ENCODE peak calls at places on chromosomes 2 and 18, in six cellular contexts. One of them, this sample, is unnamed. For H3K36me3, the result is how much of the 10 kb centered on the place peaks cover.

GRCh38 chr2:203535784-203536590 is 886 bp upstream of the RAPH1 start:
- DNase-seq in RWPE2: no peak
- DNase-seq in tibial artery: no peak
- DNase-seq in HCT116: no peak
- DNase-seq in DND-41: no peak
- DNase-seq in GM23338: peak
- DNase-seq in this sample: no peak

GRCh38 chr2:145138626-145139025 is 618.7 kb upstream of the ZEB2 start:
- DNase-seq in RWPE2: no peak
- DNase-seq in tibial artery: no peak
- DNase-seq in HCT116: no peak
- DNase-seq in DND-41: no peak
- DNase-seq in GM23338: no peak
- DNase-seq in this sample: no peak

GRCh38 chr2:33216508-33217182 is 259.8 kb upstream of the RASGRP3 start:
- DNase-seq in RWPE2: no peak
- DNase-seq in tibial artery: peak
- DNase-seq in HCT116: no peak
- DNase-seq in DND-41: no peak
- DNase-seq in GM23338: no peak
- DNase-seq in this sample: no peak

GRCh38 chr2:204505488-204505887 is 39.8 kb upstream of the PARD3B start:
- DNase-seq in RWPE2: no peak
- DNase-seq in tibial artery: no peak
- DNase-seq in HCT116: no peak
- DNase-seq in DND-41: no peak
- DNase-seq in GM23338: no peak
- DNase-seq in this sample: no peak

GRCh38 chr2:163733301-163733938 is 2.4 kb downstream of the FIGN start:
- DNase-seq in RWPE2: no peak
- DNase-seq in tibial artery: peak
- DNase-seq in HCT116: no peak
- DNase-seq in DND-41: no peak
- DNase-seq in GM23338: no peak
- DNase-seq in this sample: no peak

GRCh38 chr2:198518935-198519334 is 714.5 kb downstream of the PLCL1 start:
- DNase-seq in RWPE2: no peak
- DNase-seq in tibial artery: no peak
- DNase-seq in HCT116: no peak
- DNase-seq in DND-41: no peak
- DNase-seq in GM23338: no peak
- DNase-seq in this sample: no peak

GRCh38 chr2:147182260-147182659 is 662.6 kb upstream of the ACVR2A start:
- DNase-seq in RWPE2: no peak
- DNase-seq in tibial artery: no peak
- DNase-seq in HCT116: no peak
- DNase-seq in DND-41: peak
- DNase-seq in GM23338: no peak
- DNase-seq in this sample: no peak

GRCh38 chr2:174012347-174013309 is 47.5 kb upstream of the SP3 start:
- DNase-seq in RWPE2: no peak
- DNase-seq in tibial artery: peak
- DNase-seq in HCT116: no peak
- DNase-seq in DND-41: no peak
- DNase-seq in GM23338: peak
- DNase-seq in this sample: no peak

GRCh38 chr2:56313541-56313940 is 129.8 kb downstream of the CCDC85A start:
- DNase-seq in RWPE2: no peak
- DNase-seq in tibial artery: no peak
- DNase-seq in HCT116: no peak
- DNase-seq in DND-41: no peak
- DNase-seq in GM23338: no peak
- DNase-seq in this sample: no peak

GRCh38 chr18:64720781-64721464 is 572.0 kb upstream of the LINC00305 start:
- DNase-seq in RWPE2: no peak
- DNase-seq in tibial artery: no peak
- DNase-seq in HCT116: no peak
- DNase-seq in DND-41: no peak
- DNase-seq in GM23338: no peak
- DNase-seq in this sample: no peak

GRCh38 chr2:67974564-67975430 is 88.0 kb downstream of the C1D start:
- DNase-seq in RWPE2: no peak
- DNase-seq in tibial artery: peak
- DNase-seq in HCT116: no peak
- DNase-seq in DND-41: no peak
- DNase-seq in GM23338: no peak
- DNase-seq in this sample: no peak

GRCh38 chr2:102703748-102704147 is 58.1 kb upstream of the TMEM182 start:
- DNase-seq in RWPE2: no peak
- DNase-seq in tibial artery: no peak
- DNase-seq in HCT116: peak
- DNase-seq in DND-41: no peak
- DNase-seq in GM23338: peak
- DNase-seq in this sample: peak

GRCh38 chr2:100752628-100753333 is 67.2 kb upstream of the NPAS2 start:
- DNase-seq in RWPE2: no peak
- DNase-seq in tibial artery: no peak
- DNase-seq in HCT116: no peak
- DNase-seq in DND-41: no peak
- DNase-seq in GM23338: no peak
- DNase-seq in this sample: no peak

GRCh38 chr2:60867848-60868247 is 13.5 kb upstream of the REL start:
- DNase-seq in RWPE2: no peak
- DNase-seq in tibial artery: no peak
- DNase-seq in HCT116: no peak
- DNase-seq in DND-41: peak
- DNase-seq in GM23338: no peak
- DNase-seq in this sample: no peak

GRCh38 chr2:131535526-131535925 is 7.8 kb downstream of the CCDC74A start:
- DNase-seq in RWPE2: no peak
- DNase-seq in tibial artery: peak
- DNase-seq in HCT116: no peak
- DNase-seq in DND-41: no peak
- DNase-seq in GM23338: no peak
- DNase-seq in this sample: no peak

GRCh38 chr2:45483997-45484396 is 127.1 kb downstream of the SRBD1 start:
- DNase-seq in RWPE2: no peak
- DNase-seq in tibial artery: no peak
- DNase-seq in HCT116: peak
- DNase-seq in DND-41: no peak
- DNase-seq in GM23338: peak
- DNase-seq in this sample: no peak

GRCh38 chr18:58105206-58105907 is 61.3 kb downstream of the NEDD4L start:
- DNase-seq in RWPE2: no peak
- DNase-seq in tibial artery: no peak
- DNase-seq in HCT116: no peak
- DNase-seq in DND-41: no peak
- DNase-seq in GM23338: no peak
- DNase-seq in this sample: no peak

GRCh38 chr18:50115095-50115494 is 79.9 kb downstream of the MYO5B start:
- DNase-seq in RWPE2: no peak
- DNase-seq in tibial artery: no peak
- DNase-seq in HCT116: no peak
- DNase-seq in DND-41: no peak
- DNase-seq in GM23338: no peak
- DNase-seq in this sample: no peak

GRCh38 chr2:211085056-211085680 is 528.8 kb downstream of the CPS1 start:
- DNase-seq in RWPE2: no peak
- DNase-seq in tibial artery: no peak
- DNase-seq in HCT116: peak
- DNase-seq in DND-41: peak
- DNase-seq in GM23338: peak
- DNase-seq in this sample: no peak

GRCh38 chr18:79756143-79756500 is 41.6 kb upstream of the KCNG2 start:
- DNase-seq in RWPE2: no peak
- DNase-seq in tibial artery: peak
- DNase-seq in HCT116: no peak
- DNase-seq in DND-41: no peak
- DNase-seq in GM23338: no peak
- DNase-seq in this sample: no peak

GRCh38 chr18:6994053-6994452 is 123.5 kb downstream of the LAMA1 start:
- DNase-seq in RWPE2: no peak
- DNase-seq in tibial artery: no peak
- DNase-seq in HCT116: no peak
- DNase-seq in DND-41: no peak
- DNase-seq in GM23338: no peak
- DNase-seq in this sample: no peak

GRCh38 chr2:36087344-36087743 is 268.2 kb upstream of the CRIM1 start:
- DNase-seq in RWPE2: no peak
- DNase-seq in tibial artery: no peak
- DNase-seq in HCT116: no peak
- DNase-seq in DND-41: no peak
- DNase-seq in GM23338: no peak
- DNase-seq in this sample: no peak

GRCh38 chr2:10775831-10776230 is 36.8 kb downstream of the PDIA6 start:
- DNase-seq in RWPE2: no peak
- DNase-seq in tibial artery: peak
- DNase-seq in HCT116: no peak
- DNase-seq in DND-41: no peak
- DNase-seq in GM23338: no peak
- DNase-seq in this sample: no peak

GRCh38 chr2:10773841-10774341 is 38.7 kb downstream of the PDIA6 start:
- DNase-seq in RWPE2: no peak
- DNase-seq in tibial artery: no peak
- DNase-seq in HCT116: no peak
- DNase-seq in DND-41: no peak
- DNase-seq in GM23338: no peak
- DNase-seq in this sample: no peak

GRCh38 chr2:10772868-10773215 is 39.7 kb downstream of the PDIA6 start:
- DNase-seq in RWPE2: no peak
- DNase-seq in tibial artery: peak
- DNase-seq in HCT116: no peak
- DNase-seq in DND-41: no peak
- DNase-seq in GM23338: no peak
- DNase-seq in this sample: no peak

GRCh38 chr2:10775036-10775780 is 37.4 kb downstream of the PDIA6 start:
- DNase-seq in RWPE2: no peak
- DNase-seq in tibial artery: peak
- DNase-seq in HCT116: no peak
- DNase-seq in DND-41: no peak
- DNase-seq in GM23338: peak
- DNase-seq in this sample: no peak

GRCh38 chr2:10774394-10774793 is 38.2 kb downstream of the PDIA6 start:
- DNase-seq in RWPE2: no peak
- DNase-seq in tibial artery: peak
- DNase-seq in HCT116: no peak
- DNase-seq in DND-41: no peak
- DNase-seq in GM23338: no peak
- DNase-seq in this sample: no peak
- H3K27ac ChIP-seq in RWPE2: peak
- H3K27ac ChIP-seq in tibial artery: no peak
- H3K27ac ChIP-seq in HCT116: no peak
- H3K27ac ChIP-seq in DND-41: no peak
- H3K27ac ChIP-seq in GM23338: no peak
- H3K27ac ChIP-seq in this sample: no peak

DNA sequence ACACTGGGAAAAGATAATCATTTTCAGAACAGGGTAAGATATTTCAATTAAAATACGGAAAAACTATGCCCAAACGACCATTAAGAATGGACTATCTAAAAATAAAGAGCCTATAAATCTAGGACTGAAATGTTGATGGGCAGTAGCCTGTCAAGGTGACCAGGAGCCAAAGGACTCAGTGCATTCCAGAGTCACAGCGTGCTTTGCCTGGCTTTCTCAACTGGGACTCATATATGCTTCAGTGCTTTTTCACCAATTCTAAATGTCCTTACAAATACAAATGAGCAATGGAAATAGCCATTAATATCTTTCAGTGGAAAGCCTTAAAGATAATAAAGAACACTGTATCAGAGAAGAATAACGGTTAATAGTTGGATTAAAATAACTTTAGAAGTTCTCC is 35.4 kb downstream of the PREPL start:
- DNase-seq in RWPE2: no peak
- DNase-seq in tibial artery: no peak
- DNase-seq in HCT116: no peak
- DNase-seq in DND-41: no peak
- DNase-seq in GM23338: no peak
- DNase-seq in this sample: no peak
- H3K36me3 ChIP-seq in RWPE2: half or more
- H3K36me3 ChIP-seq in tibial artery: under half
- H3K36me3 ChIP-seq in HCT116: under half
- H3K36me3 ChIP-seq in DND-41: half or more
- H3K36me3 ChIP-seq in GM23338: under half
- H3K36me3 ChIP-seq in this sample: under half

GRCh38 chr2:75466708-75467311 is 93.9 kb downstream of the EVA1A start:
- DNase-seq in RWPE2: no peak
- DNase-seq in tibial artery: no peak
- DNase-seq in HCT116: peak
- DNase-seq in DND-41: no peak
- DNase-seq in GM23338: peak
- DNase-seq in this sample: no peak
- H3K27ac ChIP-seq in RWPE2: no peak
- H3K27ac ChIP-seq in tibial artery: no peak
- H3K27ac ChIP-seq in HCT116: no peak
- H3K27ac ChIP-seq in DND-41: peak
- H3K27ac ChIP-seq in GM23338: no peak
- H3K27ac ChIP-seq in this sample: no peak

GRCh38 chr2:241242306-241242705 is 53.8 kb downstream of the ANO7 start:
- DNase-seq in RWPE2: no peak
- DNase-seq in tibial artery: no peak
- DNase-seq in HCT116: no peak
- DNase-seq in DND-41: no peak
- DNase-seq in GM23338: no peak
- DNase-seq in this sample: no peak

GRCh38 chr2:241241669-241242068 is 53.2 kb downstream of the ANO7 start:
- DNase-seq in RWPE2: no peak
- DNase-seq in tibial artery: no peak
- DNase-seq in HCT116: no peak
- DNase-seq in DND-41: no peak
- DNase-seq in GM23338: no peak
- DNase-seq in this sample: no peak

GRCh38 chr2:241239552-241240202 is 51.2 kb downstream of the ANO7 start:
- DNase-seq in RWPE2: no peak
- DNase-seq in tibial artery: no peak
- DNase-seq in HCT116: no peak
- DNase-seq in DND-41: no peak
- DNase-seq in GM23338: no peak
- DNase-seq in this sample: no peak

GRCh38 chr2:241238693-241239198 is 50.3 kb downstream of the ANO7 start:
- DNase-seq in RWPE2: no peak
- DNase-seq in tibial artery: no peak
- DNase-seq in HCT116: no peak
- DNase-seq in DND-41: no peak
- DNase-seq in GM23338: no peak
- DNase-seq in this sample: no peak

DNA sequence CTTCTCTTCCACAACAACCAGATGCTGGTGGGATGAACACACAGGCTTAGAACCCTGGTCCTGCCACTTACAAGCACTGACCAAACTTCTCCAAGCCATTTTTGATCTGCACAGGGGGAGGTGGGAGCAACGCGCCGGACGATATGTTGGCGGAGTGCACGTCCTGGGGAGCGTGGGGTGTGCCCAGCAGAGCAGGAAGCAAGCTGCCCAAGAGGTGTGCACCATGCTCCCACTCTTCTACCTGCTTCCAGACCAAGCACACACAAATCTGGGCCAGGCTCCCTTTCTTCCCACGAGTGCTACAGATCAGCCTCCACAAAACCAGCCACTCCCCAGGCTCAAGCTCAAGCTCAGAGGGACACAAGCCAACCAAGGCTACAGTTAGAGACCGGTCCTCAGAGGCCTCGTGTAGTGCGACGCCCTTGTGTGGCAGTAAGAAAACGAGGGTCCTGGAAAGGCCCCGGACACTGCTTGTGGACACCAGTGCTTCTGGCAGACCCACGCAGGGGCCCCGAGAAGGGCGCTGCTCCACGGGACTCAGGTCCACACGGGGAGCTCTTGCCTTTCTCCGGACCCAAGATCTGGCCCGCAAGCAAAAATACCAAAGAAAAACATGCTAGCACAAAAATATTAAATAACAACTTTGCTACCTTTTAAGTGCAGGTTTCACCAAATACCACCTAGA is 52.0 kb downstream of the ANO7 start:
- DNase-seq in RWPE2: no peak
- DNase-seq in tibial artery: no peak
- DNase-seq in HCT116: no peak
- DNase-seq in DND-41: no peak
- DNase-seq in GM23338: no peak
- DNase-seq in this sample: no peak
- H3K36me3 ChIP-seq in RWPE2: half or more
- H3K36me3 ChIP-seq in tibial artery: half or more
- H3K36me3 ChIP-seq in HCT116: half or more
- H3K36me3 ChIP-seq in DND-41: half or more
- H3K36me3 ChIP-seq in GM23338: half or more
- H3K36me3 ChIP-seq in this sample: under half

This sample was measured in naive thymus-derived CD4-positive, alpha-beta T cell.